ENCODE peak calls at places on chromosomes 6 and 20, in four cellular contexts. R, I, M and F are unnamed samples.

GRCh38 chr6:97240222-97240621 is 42.8 kb downstream of the MMS22L start:
- DNase-seq in R (no peak), I (no peak), M (peak), F (no peak)

GRCh38 chr20:59253325-59253724 is 47.1 kb upstream of the EDN3 start:
- DNase-seq in R (no peak), I (no peak), M (no peak), F (no peak)

GRCh38 chr6:166436195-166437139 is 53.7 kb upstream of the MPC1 start:
- DNase-seq in R (no peak), I (no peak), M (no peak), F (no peak)

GRCh38 chr6:14783594-14783993 is 462.3 kb upstream of the JARID2 start:
- DNase-seq in R (no peak), I (no peak), M (no peak), F (no peak)

GRCh38 chr6:111988926-111989325 is 65.0 kb upstream of the CCN6 start:
- DNase-seq in R (no peak), I (no peak), M (no peak), F (no peak)

GRCh38 chr6:115997990-115998585 is 62.6 kb downstream of the FRK start:
- DNase-seq in R (no peak), I (no peak), M (no peak), F (no peak)

GRCh38 chr20:45828589-45828988 is 1.5 kb upstream of the TNNC2 start:
- DNase-seq in R (no peak), I (no peak), M (no peak), F (no peak)

GRCh38 chr6:90107721-90108364 is 188.8 kb downstream of the BACH2 start:
- DNase-seq in R (no peak), I (no peak), M (peak), F (no peak)

GRCh38 chr20:32007787-32008616 is 2.2 kb upstream of the CCM2L start:
- DNase-seq in R (no peak), I (no peak), M (no peak), F (no peak)

GRCh38 chr20:45798935-45799642 is 7.3 kb downstream of the DNTTIP1 start:
- DNase-seq in R (peak), I (no peak), M (peak), F (peak)

GRCh38 chr6:167968091-167968490 is 29.4 kb upstream of the KIF25 start:
- DNase-seq in R (no peak), I (peak), M (no peak), F (no peak)

GRCh38 chr6:73565767-73566485 is 45.1 kb upstream of the EEF1A1 start:
- DNase-seq in R (no peak), I (no peak), M (no peak), F (no peak)

GRCh38 chr6:109239192-109239917 is 142.9 kb downstream of the CD164 start:
- DNase-seq in R (no peak), I (no peak), M (no peak), F (no peak)

GRCh38 chr20:62778601-62779416 is 17.5 kb upstream of the MRGBP start:
- DNase-seq in R (no peak), I (no peak), M (no peak), F (no peak)
- TF ChIP-seq CTCF in R (no peak), I (peak), M (no peak), F (no peak)

GRCh38 chr6:88730602-88731001 is 232.8 kb downstream of the RNGTT start:
- DNase-seq in R (no peak), I (no peak), M (peak), F (no peak)

GRCh38 chr6:88728756-88729155 is 234.7 kb downstream of the RNGTT start:
- DNase-seq in R (no peak), I (no peak), M (no peak), F (no peak)

GRCh38 chr6:88722691-88723090 is 240.7 kb downstream of the RNGTT start:
- DNase-seq in R (no peak), I (no peak), M (no peak), F (no peak)

GRCh38 chr6:88725111-88725711 is 238.2 kb downstream of the RNGTT start:
- DNase-seq in R (no peak), I (no peak), M (no peak), F (no peak)
- TF ChIP-seq CTCF in R (no peak), I (peak), M (no peak), F (no peak)

GRCh38 chr20:11912013-11912663 is 5.6 kb upstream of the BTBD3 start:
- DNase-seq in R (no peak), I (no peak), M (no peak), F (peak)
- TF ChIP-seq CTCF in R (peak), I (peak), M (peak), F (peak)

GRCh38 chr6:134451529-134451928 is 133.6 kb upstream of the SGK1 start:
- DNase-seq in R (no peak), I (no peak), M (no peak), F (no peak)
- TF ChIP-seq CTCF in R (no peak), I (peak), M (no peak), F (peak)

GRCh38 chr6:76684881-76685280 is 612.4 kb upstream of the IMPG1 start:
- DNase-seq in R (no peak), I (no peak), M (no peak), F (no peak)

GRCh38 chr6:76681781-76682180 is 609.3 kb upstream of the IMPG1 start:
- DNase-seq in R (no peak), I (no peak), M (no peak), F (no peak)

GRCh38 chr6:76677017-76677416 is 604.6 kb upstream of the IMPG1 start:
- DNase-seq in R (no peak), I (no peak), M (no peak), F (no peak)

GRCh38 chr6:76683985-76684384 is 611.5 kb upstream of the IMPG1 start:
- DNase-seq in R (no peak), I (no peak), M (no peak), F (no peak)

DNA sequence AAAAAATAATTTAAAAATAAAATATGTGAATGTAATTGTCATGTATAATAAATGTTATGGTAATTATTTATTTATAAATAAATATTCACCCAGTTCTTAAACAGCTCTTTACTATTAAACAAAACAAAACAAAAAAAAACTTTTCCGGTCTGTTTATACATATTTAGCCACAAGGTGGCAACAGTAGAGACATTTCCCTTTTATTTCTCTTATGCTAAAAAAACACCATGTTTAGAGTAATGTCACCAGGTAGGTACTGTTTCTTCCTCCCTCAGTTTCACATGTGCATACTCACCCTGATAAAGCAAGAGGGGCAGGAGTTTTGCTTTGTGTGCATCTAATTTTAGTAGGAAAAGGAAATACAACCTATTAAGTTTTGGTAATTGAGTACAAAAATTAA is 610.4 kb upstream of the IMPG1 start:
- DNase-seq in R (no peak), I (peak), M (no peak), F (no peak)
- TF ChIP-seq CTCF in R (peak), I (peak), M (peak), F (peak)

GRCh38 chr20:20548527-20549266 is 163.7 kb downstream of the RALGAPA2 start:
- DNase-seq in R (no peak), I (no peak), M (peak), F (no peak)
- TF ChIP-seq CTCF in R (no peak), I (no peak), M (no peak), F (no peak)